ENCODE peak calls at places on chromosomes 11 and 22, in nine cellular contexts. C is heart left ventricle, D is T47D, X is HEK293T, Z is neural crest cell, M is amygdala, O is T-cell, V is activated T-cell treated with anti-CD3 and anti-CD28 coated beads for 1 hour, Y is HS-5. B is an unnamed sample.
A peak's percentile ranks its signal among the peaks of the same experiment; 100 is the strongest.

GRCh38 chr22:38417252-38418060 is 37.5 kb downstream of the KCNJ4 start:
- DNase-seq in O (no peak), D (no peak), V (no peak), C (no peak), X (no peak), M (no peak), Z (no peak), Y (no peak), B (no peak)

GRCh38 chr11:35781342-35782171 is 119.0 kb downstream of the TRIM44 start:
- DNase-seq in V (no peak), X (no peak), O (no peak), D (no peak), M (no peak), Z (no peak), Y (peak; percentile 50), C (no peak), B (no peak)

GRCh38 chr11:48154162-48154561 is 62.4 kb upstream of the OR4B1 start:
- DNase-seq in M (no peak), Y (peak; percentile 23), X (no peak), C (no peak), Z (no peak), V (no peak), O (no peak), D (no peak), B (no peak)

GRCh38 chr11:133934599-133935550 is 21.9 kb downstream of the IGSF9B start:
- DNase-seq in X (no peak), O (no peak), D (no peak), V (no peak), Z (peak; percentile 50), C (peak; percentile 92), Y (no peak), M (peak; percentile 71), B (no peak)

GRCh38 chr11:69840371-69841169 is 21.4 kb upstream of the FGF3 start:
- DNase-seq in C (no peak), O (peak; percentile 15), X (no peak), Y (no peak), Z (no peak), D (no peak), M (no peak), V (no peak), B (no peak)

GRCh38 chr11:76724162-76724768 is 53.7 kb upstream of the LRRC32 start:
- DNase-seq in D (no peak), M (no peak), X (no peak), O (no peak), V (no peak), Y (no peak), C (no peak), Z (peak; percentile 47), B (no peak)

GRCh38 chr11:831132-831864 is 1.5 kb upstream of the CD151 start:
- DNase-seq in Z (no peak), X (no peak), M (no peak), D (no peak), V (no peak), C (no peak), Y (no peak), O (no peak), B (no peak)

GRCh38 chr22:50085211-50085999 is at the start of gene MLC1:
- DNase-seq in Z (no peak), M (peak; percentile 18), D (no peak), X (peak; percentile 28), Y (no peak), O (no peak), C (no peak), V (no peak), B (no peak)

GRCh38 chr11:28939381-28939780 is 831.2 kb downstream of the METTL15 start:
- DNase-seq in D (no peak), O (no peak), Z (no peak), C (no peak), Y (no peak), X (no peak), M (no peak), V (no peak), B (no peak)

GRCh38 chr11:1158681-1159525 is 1.1 kb downstream of the MUC5AC start:
- DNase-seq in D (no peak), V (no peak), X (no peak), Y (no peak), Z (no peak), O (no peak), M (no peak), C (no peak), B (no peak)

GRCh38 chr22:23781533-23781932 is 5.2 kb upstream of the SMARCB1 start:
- DNase-seq in Y (peak; percentile 53), D (no peak), M (no peak), C (no peak), X (no peak), O (no peak), Z (no peak), V (no peak), B (no peak)